ENCODE peak calls at places on chromosome X, in six cellular contexts. C, M, N, K, Q and Y are unnamed samples.

GRCh38 chrX:37075892-37076595 is 67.9 kb downstream of the FAM47C start:
- DNase-seq in K (no peak), C (no peak), N (no peak), M (no peak), Q (no peak), Y (no peak)

GRCh38 chrX:68487924-68488323 is 10.9 kb upstream of the YIPF6 start:
- DNase-seq in C (no peak), N (no peak), M (no peak), K (no peak), Q (no peak), Y (no peak)

GRCh38 chrX:155086202-155086840 is 15.0 kb downstream of the BRCC3 start:
- DNase-seq in K (no peak), M (no peak), N (peak), Q (no peak), C (no peak), Y (peak)

GRCh38 chrX:32524385-32524784 is 687.0 kb downstream of the DMD start:
- DNase-seq in N (no peak), C (no peak), M (no peak), Q (no peak), K (peak), Y (no peak)

GRCh38 chrX:5236096-5236495 is 992.6 kb downstream of the NLGN4X start:
- DNase-seq in N (no peak), K (peak), M (no peak), Q (peak), C (peak), Y (no peak)

GRCh38 chrX:129759576-129760061 is 20.1 kb upstream of the SASH3 start:
- DNase-seq in C (peak), M (no peak), K (no peak), Q (no peak), N (peak), Y (peak)

GRCh38 chrX:49910344-49910743 is 12.1 kb upstream of the CLCN5 start:
- DNase-seq in Q (no peak), N (no peak), M (no peak), C (no peak), K (peak), Y (no peak)

GRCh38 chrX:136130931-136131843 is 16.1 kb upstream of the FHL1 start:
- DNase-seq in K (no peak), Q (no peak), N (peak), C (no peak), M (peak), Y (peak)

GRCh38 chrX:130179579-130180215 is 7.9 kb downstream of the RAB33A start:
- DNase-seq in Q (no peak), M (no peak), N (no peak), K (no peak), C (peak), Y (no peak)

GRCh38 chrX:42017971-42018370 is 94.6 kb upstream of the CASK start:
- DNase-seq in M (no peak), K (no peak), Q (no peak), N (no peak), C (no peak), Y (no peak)

GRCh38 chrX:16997313-16997712 is 50.9 kb downstream of the REPS2 start:
- DNase-seq in M (no peak), K (no peak), Q (no peak), C (no peak), N (no peak), Y (no peak)

GRCh38 chrX:25028726-25029125 is 13.0 kb upstream of the ARX start:
- DNase-seq in Q (no peak), C (no peak), K (no peak), N (peak), M (peak), Y (peak)

GRCh38 chrX:9816094-9816700 is 30.0 kb downstream of the SHROOM2 start:
- DNase-seq in Q (no peak), N (peak), K (no peak), C (no peak), M (no peak), Y (peak)

GRCh38 chrX:1486177-1486576 is 33.5 kb upstream of the ASMTL start:
- DNase-seq in C (no peak), K (no peak), M (no peak), N (no peak), Q (no peak), Y (no peak)

GRCh38 chrX:24117288-24117687 is 32.2 kb upstream of the ZFX start:
- DNase-seq in M (no peak), K (no peak), C (no peak), N (peak), Q (no peak), Y (no peak)

GRCh38 chrX:57083143-57083542 is 38.2 kb downstream of the SPIN2B start:
- DNase-seq in N (no peak), C (no peak), Q (no peak), M (no peak), K (no peak), Y (no peak)

GRCh38 chrX:38220024-38220935 is at the start of gene SRPX:
- DNase-seq in N (peak), M (no peak), C (no peak), Q (peak), K (no peak), Y (peak)

GRCh38 chrX:109352121-109352556 is 129.7 kb downstream of the GUCY2F start:
- DNase-seq in Q (no peak), C (no peak), M (no peak), N (no peak), K (no peak), Y (no peak)

GRCh38 chrX:19840899-19841648 is 46.3 kb downstream of the SH3KBP1 start:
- DNase-seq in N (no peak), Q (no peak), M (no peak), K (no peak), C (no peak), Y (no peak)

GRCh38 chrX:123740006-123740405 is 7.2 kb upstream of the THOC2 start:
- DNase-seq in M (no peak), K (no peak), Q (no peak), C (no peak), N (no peak), Y (peak)

GRCh38 chrX:41952102-41952501 is 28.7 kb upstream of the CASK start:
- DNase-seq in Q (no peak), C (no peak), M (no peak), N (no peak), K (no peak), Y (no peak)

GRCh38 chrX:70970482-70970999 is 39.6 kb upstream of the SLC7A3 start:
- DNase-seq in N (peak), M (no peak), Q (no peak), C (peak), K (no peak), Y (no peak)